ENCODE peak calls at places on chromosomes 2 and 18, in six cellular contexts. A is activated T-helper 1 cell treated with Interleukin-2 at 50 U/mL for 16 hours; V is T-helper 9 cell; X is EH; P is activated CD4-positive, alpha-beta T cell treated with anti-CD3 and anti-CD28 coated beads, Interleukin-2, amount 50 U/mL, for 48 hours; G is endothelial cell. U is an unnamed sample.

GRCh38 chr2:238127165-238128060 is 11.1 kb upstream of the KLHL30 start:
- DNase-seq in A (no peak), V (no peak), X (peak), P (no peak), G (no peak), U (no peak)

GRCh38 chr2:101328474-101329007 is 20.0 kb upstream of the RNF149 start:
- DNase-seq in A (no peak), V (no peak), X (peak), P (no peak), G (no peak), U (no peak)

GRCh38 chr2:167190053-167190452 is 301.8 kb downstream of the XIRP2 start:
- DNase-seq in A (no peak), V (no peak), X (peak), P (no peak), G (no peak), U (no peak)

GRCh38 chr2:1627628-1628371 is 116.5 kb downstream of the PXDN start:
- DNase-seq in A (no peak), V (no peak), X (no peak), P (no peak), G (no peak), U (no peak)

GRCh38 chr18:26526966-26527234 is 21.5 kb downstream of the KCTD1 start:
- DNase-seq in A (no peak), V (no peak), X (no peak), P (no peak), G (no peak), U (no peak)

GRCh38 chr2:196498962-196499361 is 140.6 kb upstream of the CCDC150 start:
- DNase-seq in A (no peak), V (no peak), X (no peak), P (no peak), G (no peak), U (no peak)

GRCh38 chr2:43648979-43649701 is 12.1 kb downstream of the PLEKHH2 start:
- DNase-seq in A (no peak), V (no peak), X (peak), P (no peak), G (no peak), U (no peak)

GRCh38 chr2:197198890-197199289 is 111.7 kb downstream of the ANKRD44 start:
- DNase-seq in A (peak), V (peak), X (no peak), P (peak), G (no peak), U (peak)

GRCh38 chr2:120343433-120344105 is 2.4 kb upstream of the INHBB start:
- DNase-seq in A (peak), V (peak), X (peak), P (peak), G (peak), U (no peak)

GRCh38 chr2:88707003-88707402 is 15.5 kb downstream of the RPIA start:
- DNase-seq in A (no peak), V (no peak), X (no peak), P (no peak), G (no peak), U (no peak)

GRCh38 chr2:46385786-46386577 is 88.8 kb downstream of the EPAS1 start:
- DNase-seq in A (no peak), V (no peak), X (no peak), P (no peak), G (no peak), U (no peak)

GRCh38 chr2:44981714-44982108 is 27.5 kb downstream of the SIX2 start:
- DNase-seq in A (peak), V (peak), X (peak), P (peak), G (peak), U (no peak)

GRCh38 chr2:224968051-224968450 is 74.2 kb downstream of the DOCK10 start:
- DNase-seq in A (no peak), V (no peak), X (peak), P (no peak), G (no peak), U (no peak)

GRCh38 chr18:62521588-62521987 is 1.2 kb upstream of the ZCCHC2 start:
- DNase-seq in A (no peak), V (no peak), X (peak), P (no peak), G (no peak), U (no peak)

GRCh38 chr2:181037922-181038321 is 57.5 kb downstream of the UBE2E3 start:
- DNase-seq in A (no peak), V (no peak), X (peak), P (no peak), G (no peak), U (no peak)

GRCh38 chr2:197477764-197478163 is 21.9 kb downstream of the HSPD1 start:
- DNase-seq in A (no peak), V (no peak), X (no peak), P (no peak), G (no peak), U (no peak)

GRCh38 chr18:58502628-58503027 is 126.3 kb downstream of the ALPK2 start:
- DNase-seq in A (no peak), V (no peak), X (no peak), P (no peak), G (no peak), U (no peak)